ENCODE peak calls at places on chromosomes 5 and 9, in four cellular contexts. F, S, M and P are unnamed samples.

GRCh38 chr9:137161558-137162483 is 8.0 kb downstream of the LRRC26 start:
- DNase-seq in S (no peak), F (no peak), M (no peak), P (peak; percentile 73)

GRCh38 chr9:12816656-12817101 is 41.9 kb downstream of the LURAP1L start:
- DNase-seq in F (no peak), S (no peak), M (no peak), P (no peak)

GRCh38 chr5:114544561-114544960 is 182.7 kb downstream of the KCNN2 start:
- DNase-seq in M (peak; percentile 28), S (no peak), F (no peak), P (no peak)

GRCh38 chr9:127973169-127974001 is 7.4 kb downstream of the EEIG1 start:
- DNase-seq in F (no peak), S (no peak), M (no peak), P (no peak)

GRCh38 chr5:176542135-176542595 is 5.0 kb upstream of the RNF44 start:
- DNase-seq in S (no peak), M (no peak), F (peak; percentile 44), P (peak; percentile 67)

GRCh38 chr9:137281345-137282116 is 4.0 kb downstream of the TOR4A start:
- DNase-seq in S (peak; percentile 61), M (peak; percentile 64), F (no peak), P (peak; percentile 64)

GRCh38 chr9:103530934-103531333 is 535.8 kb downstream of the CYLC2 start:
- DNase-seq in F (no peak), S (no peak), M (peak; percentile 7), P (no peak)

GRCh38 chr5:176337913-176338312 is 23.7 kb downstream of the KIAA1191 start:
- DNase-seq in F (no peak), M (no peak), S (no peak), P (no peak)

GRCh38 chr5:143200781-143201398 is 202.6 kb downstream of the NR3C1 start:
- DNase-seq in M (no peak), S (no peak), F (no peak), P (no peak)